ENCODE peak calls at places on chromosomes 4 and X, in seven cellular contexts. J, Z, T, U, K, R and G are unnamed samples.

GRCh38 chr4:115279300-115279699 is 165.9 kb upstream of the NDST4 start:
- DNase-seq in J (no peak), T (no peak), K (no peak), U (no peak), Z (no peak), R (no peak), G (no peak)

GRCh38 chr4:102518703-102519131 is 17.6 kb downstream of the NFKB1 start:
- DNase-seq in J (no peak), R (no peak), U (no peak), Z (no peak), T (no peak), K (no peak), G (no peak)

GRCh38 chr4:158833602-158834001 is 64.8 kb downstream of the FNIP2 start:
- DNase-seq in U (no peak), R (no peak), T (no peak), Z (no peak), J (no peak), K (no peak), G (no peak)

GRCh38 chr4:137375111-137375850 is 157.0 kb downstream of the PCDH18 start:
- DNase-seq in R (no peak), T (no peak), J (no peak), U (no peak), K (no peak), Z (no peak), G (no peak)

GRCh38 chr4:79757580-79757979 is 315.4 kb downstream of the ANTXR2 start:
- DNase-seq in Z (no peak), K (no peak), U (no peak), R (no peak), J (no peak), T (no peak), G (no peak)

GRCh38 chr4:83417566-83417965 is 38.1 kb downstream of the HELQ start:
- DNase-seq in J (no peak), T (no peak), R (no peak), Z (no peak), K (no peak), U (no peak), G (no peak)

GRCh38 chrX:135974279-135974856 is 580 bp upstream of the MMGT1 start:
- DNase-seq in K (peak; percentile 7), R (peak; percentile 68), T (no peak), Z (peak; percentile 67), U (peak; percentile 92), J (peak; percentile 92), G (peak; percentile 52)

GRCh38 chr4:164440196-164440595 is 313.7 kb upstream of the SMIM31 start:
- DNase-seq in K (no peak), R (no peak), T (no peak), U (no peak), J (no peak), Z (no peak), G (peak; percentile 21)

GRCh38 chr4:98528882-98529281 is 129.5 kb downstream of the TSPAN5 start:
- DNase-seq in T (no peak), U (no peak), R (no peak), Z (no peak), J (no peak), K (no peak), G (no peak)

GRCh38 chr4:184347251-184348239 is 126.8 kb downstream of the IRF2 start:
- DNase-seq in U (no peak), J (peak; percentile 76), Z (no peak), T (no peak), R (no peak), K (no peak), G (peak; percentile 68)

GRCh38 chr4:5575941-5576340 is 132.4 kb downstream of the EVC2 start:
- DNase-seq in R (no peak), Z (no peak), T (no peak), J (no peak), K (no peak), U (no peak), G (no peak)

GRCh38 chr4:13990596-13991589 is 363.4 kb upstream of the BOD1L1 start:
- DNase-seq in K (no peak), T (no peak), Z (no peak), U (peak; percentile 30), J (no peak), R (no peak), G (peak; percentile 25)
- H3K4me3 ChIP-seq in K (no peak overlapping the region), T (no peak overlapping the region), Z (no peak overlapping the region), U (no peak overlapping the region), J (no peak overlapping the region), R (no peak overlapping the region), G (no peak overlapping the region)

GRCh38 chr4:16231570-16232252 is 5.4 kb upstream of the TAPT1 start:
- DNase-seq in T (no peak), R (no peak), K (no peak), U (no peak), J (no peak), Z (no peak), G (no peak)
- H3K4me3 ChIP-seq in T (no peak overlapping the region), R (peak overlapping the region; percentile 11), K (no peak overlapping the region), U (no peak overlapping the region), J (peak overlapping the region; percentile 41), Z (no peak overlapping the region), G (no peak overlapping the region)

DNA sequence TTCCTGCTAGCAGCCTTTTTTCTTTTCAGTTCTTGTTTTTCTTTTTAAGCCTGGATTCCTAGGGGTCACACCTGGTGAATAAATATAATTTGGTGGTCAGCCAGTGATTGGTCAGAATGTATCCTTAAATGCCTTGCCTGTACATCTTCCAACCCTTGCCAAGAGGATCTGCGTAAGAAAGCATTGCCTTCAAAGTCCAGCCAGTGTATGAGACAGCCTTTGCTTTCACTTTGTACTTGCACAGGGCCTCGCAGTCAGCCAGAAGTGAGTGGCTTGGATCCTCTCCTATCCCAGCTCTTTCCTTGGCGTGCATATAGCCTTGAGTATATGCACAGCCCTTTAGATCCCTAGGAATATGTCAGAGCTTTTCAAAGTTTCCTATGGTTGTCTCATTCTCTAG is 22.2 kb downstream of the KANTR start:
- DNase-seq in K (no peak), Z (no peak), T (no peak), U (no peak), J (no peak), R (no peak), G (peak; percentile 61)
- H3K4me3 ChIP-seq in K (no peak overlapping the region), Z (no peak overlapping the region), T (peak overlapping the region; percentile 27), U (peak overlapping the region; percentile 3), J (no peak overlapping the region), R (peak overlapping the region; percentile 1), G (no peak overlapping the region)

DNA sequence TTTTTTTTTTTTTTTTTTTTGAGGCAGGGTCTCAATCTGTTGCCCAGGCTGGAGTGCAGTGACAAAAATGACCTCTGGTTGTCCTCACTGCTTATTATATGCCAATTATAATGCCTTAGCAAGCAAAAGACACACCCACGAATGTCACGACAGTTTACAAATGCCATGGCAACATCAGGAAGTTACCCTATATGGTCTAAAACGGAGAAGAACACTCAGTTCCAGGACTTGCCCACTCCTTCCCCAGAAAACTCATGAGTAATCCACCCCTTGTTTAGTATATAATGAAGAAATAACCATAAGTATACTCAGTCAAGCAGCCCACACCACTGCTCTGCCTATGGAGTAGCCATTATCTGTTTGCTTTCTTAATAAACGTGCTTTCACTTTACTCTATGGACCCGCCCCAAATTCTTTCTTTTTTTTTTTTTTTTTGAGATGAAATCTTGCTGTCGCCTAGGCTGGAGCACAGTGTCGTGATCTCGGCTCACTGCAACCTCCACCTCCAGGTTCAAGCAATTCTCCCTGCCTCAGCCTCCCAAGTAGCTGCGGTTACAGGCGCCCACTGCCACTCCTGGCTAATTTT is 106.2 kb downstream of the SMIM20 start:
- DNase-seq in T (no peak), U (no peak), J (no peak), K (peak; percentile 43), Z (no peak), R (no peak), G (peak; percentile 84)
- H3K4me3 ChIP-seq in T (no peak overlapping the region), U (no peak overlapping the region), J (no peak overlapping the region), K (no peak overlapping the region), Z (no peak overlapping the region), R (no peak overlapping the region), G (no peak overlapping the region)

GRCh38 chr4:154004028-154004427 is 215.1 kb upstream of the SFRP2 start:
- DNase-seq in U (no peak), Z (no peak), T (no peak), R (no peak), K (no peak), J (no peak), G (no peak)

GRCh38 chr4:154004450-154004849 is 215.6 kb upstream of the SFRP2 start:
- DNase-seq in U (no peak), K (no peak), Z (no peak), J (no peak), T (no peak), R (peak; percentile 69), G (no peak)

GRCh38 chr4:154009191-154009590 is 220.3 kb upstream of the SFRP2 start:
- DNase-seq in K (no peak), J (no peak), R (no peak), Z (no peak), U (no peak), T (no peak), G (no peak)

GRCh38 chr4:154001187-154001586 is 212.3 kb upstream of the SFRP2 start:
- DNase-seq in R (no peak), Z (no peak), U (no peak), T (no peak), K (no peak), J (no peak), G (no peak)

GRCh38 chr4:154004859-154005520 is 216.1 kb upstream of the SFRP2 start:
- DNase-seq in Z (no peak), J (no peak), T (no peak), U (no peak), K (no peak), R (peak; percentile 56), G (no peak)
- H3K4me3 ChIP-seq in Z (no peak overlapping the region), J (no peak overlapping the region), T (no peak overlapping the region), U (no peak overlapping the region), K (no peak overlapping the region), R (no peak overlapping the region), G (no peak overlapping the region)

GRCh38 chr4:89836897-89837384 is at the start of gene SNCA:
- DNase-seq in T (no peak), Z (peak; percentile 63), R (peak; percentile 77), K (no peak), U (peak; percentile 90), J (peak; percentile 83), G (peak; percentile 21)

GRCh38 chr4:89837385-89837995 is 529 bp upstream of the SNCA start:
- DNase-seq in K (no peak), R (no peak), T (no peak), U (peak; percentile 54), J (no peak), Z (no peak), G (peak; percentile 16)

GRCh38 chr4:89836031-89836777 is 757 bp downstream of the SNCA start:
- DNase-seq in U (peak; percentile 63), J (no peak), R (peak; percentile 29), T (no peak), Z (no peak), K (no peak), G (no peak)

GRCh38 chr4:89839558-89839957 is 2.6 kb upstream of the SNCA start:
- DNase-seq in R (no peak), U (no peak), T (no peak), J (no peak), Z (no peak), K (no peak), G (no peak)

DNA sequence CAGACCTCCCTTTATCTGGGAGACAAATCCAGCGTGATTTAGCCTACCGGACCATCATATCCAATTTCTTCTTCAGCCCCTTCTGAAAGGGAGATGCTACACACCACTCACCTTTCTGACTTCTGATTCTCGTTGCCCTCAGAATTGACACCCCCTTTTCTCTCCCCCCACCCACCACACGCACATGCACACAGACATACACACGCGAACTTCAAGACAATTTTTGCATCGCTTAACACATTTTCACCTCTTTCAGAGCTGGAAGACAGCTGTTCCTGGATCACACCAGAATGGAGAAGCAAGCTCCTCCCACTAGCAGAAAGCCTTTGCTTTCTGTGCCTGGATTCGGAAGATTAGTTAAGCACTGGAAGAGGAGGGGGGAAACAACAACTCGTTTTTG is 1.0 kb upstream of the SNCA start:
- DNase-seq in U (peak; percentile 47), K (no peak), Z (no peak), J (no peak), T (no peak), R (no peak), G (no peak)
- H3K4me3 ChIP-seq in U (peak overlapping the region; percentile 76), K (no peak overlapping the region), Z (peak overlapping the region; percentile 49), J (peak overlapping the region; percentile 73), T (peak overlapping the region; percentile 51), R (peak overlapping the region; percentile 47), G (no peak overlapping the region)